ENCODE peak calls at places on chromosome 14, in six cellular contexts. S is K562, F is Panc1, U is left lung, G is SK-N-SH, D is sigmoid colon. O is an unnamed sample. For H3K4me1, the result is how much of the 10 kb centered on the place peaks cover.

GRCh38 chr14:101083564-101084435 is 180.3 kb upstream of the RTL1 start:
- DNase-seq in S (no peak), F (no peak), U (peak), G (no peak), D (no peak), O (peak)

GRCh38 chr14:96741151-96741977 is 55.8 kb upstream of the VRK1 start:
- DNase-seq in S (peak), F (no peak), U (peak), G (peak), D (peak), O (peak)

GRCh38 chr14:91968280-91968679 is 20.8 kb upstream of the FBLN5 start:
- DNase-seq in S (no peak), F (no peak), U (no peak), G (no peak), D (no peak), O (no peak)

GRCh38 chr14:71659165-71659564 is 273.1 kb upstream of the RGS6 start:
- DNase-seq in S (no peak), F (no peak), U (no peak), G (no peak), D (no peak), O (no peak)

GRCh38 chr14:21268612-21269251 is 510 bp downstream of the HNRNPC start:
- DNase-seq in S (peak), F (no peak), U (no peak), G (no peak), D (no peak), O (peak)

GRCh38 chr14:60008042-60008441 is 83.7 kb upstream of the PCNX4 start:
- DNase-seq in S (no peak), F (no peak), U (no peak), G (no peak), D (no peak), O (no peak)

GRCh38 chr14:26887842-26888241 is 290.0 kb upstream of the NOVA1 start:
- DNase-seq in S (no peak), F (no peak), U (no peak), G (no peak), D (peak), O (no peak)

GRCh38 chr14:82720931-82721330 is 1187.3 kb upstream of the SEL1L start:
- DNase-seq in S (no peak), F (no peak), U (no peak), G (no peak), D (no peak), O (no peak)

GRCh38 chr14:53519137-53519536 is 366.0 kb upstream of the DDHD1 start:
- DNase-seq in S (no peak), F (no peak), U (no peak), G (no peak), D (no peak), O (no peak)

GRCh38 chr14:59630281-59630963 is 53.8 kb upstream of the CCDC175 start:
- DNase-seq in S (no peak), F (no peak), U (peak), G (peak), D (no peak), O (peak)

GRCh38 chr14:23302290-23303225 is at the start of gene PPP1R3E:
- DNase-seq in S (peak), F (no peak), U (peak), G (peak), D (peak), O (peak)

GRCh38 chr14:47585447-47585846 is 90.0 kb downstream of the MDGA2 start:
- DNase-seq in S (no peak), F (no peak), U (no peak), G (no peak), D (no peak), O (no peak)

GRCh38 chr14:55207832-55208231 is 16.4 kb upstream of the DLGAP5 start:
- DNase-seq in S (no peak), F (no peak), U (no peak), G (no peak), D (no peak), O (no peak)

GRCh38 chr14:103542545-103543088 is 13.6 kb downstream of the TRMT61A start:
- DNase-seq in S (peak), F (no peak), U (peak), G (peak), D (peak), O (no peak)

GRCh38 chr14:102939820-102940561 is 17.5 kb downstream of the AMN start:
- DNase-seq in S (no peak), F (no peak), U (peak), G (no peak), D (no peak), O (no peak)

GRCh38 chr14:27078176-27078575 is 480.3 kb upstream of the NOVA1 start:
- DNase-seq in S (no peak), F (no peak), U (no peak), G (no peak), D (no peak), O (no peak)

GRCh38 chr14:50726372-50727107 is 58.4 kb upstream of the SAV1 start:
- DNase-seq in S (no peak), F (no peak), U (no peak), G (no peak), D (no peak), O (no peak)

GRCh38 chr14:89856871-89857345 is 97.6 kb downstream of the EFCAB11 start:
- DNase-seq in S (no peak), F (no peak), U (no peak), G (no peak), D (no peak), O (no peak)

GRCh38 chr14:53368714-53369191 is 215.6 kb upstream of the DDHD1 start:
- DNase-seq in S (no peak), F (no peak), U (no peak), G (no peak), D (no peak), O (no peak)

GRCh38 chr14:103679351-103679750 is 35.9 kb downstream of the XRCC3 start:
- DNase-seq in S (no peak), F (no peak), U (no peak), G (peak), D (no peak), O (peak)

GRCh38 chr14:71594828-71595227 is 337.4 kb upstream of the RGS6 start:
- DNase-seq in S (no peak), F (no peak), U (no peak), G (no peak), D (no peak), O (no peak)

GRCh38 chr14:56659964-56660551 is 80.5 kb downstream of the TMEM260 start:
- DNase-seq in S (peak), F (peak), U (no peak), G (peak), D (no peak), O (peak)

GRCh38 chr14:21748869-21749303 is 75.3 kb upstream of the OR4E1 start:
- DNase-seq in S (peak), F (no peak), U (no peak), G (peak), D (no peak), O (peak)

GRCh38 chr14:95668235-95668772 is 17.9 kb upstream of the TCL1B start:
- DNase-seq in S (no peak), F (no peak), U (no peak), G (no peak), D (no peak), O (no peak)

GRCh38 chr14:72824051-72824450 is 69.8 kb downstream of the DPF3 start:
- DNase-seq in S (no peak), F (no peak), U (no peak), G (no peak), D (no peak), O (no peak)

GRCh38 chr14:72822946-72823611 is 70.8 kb downstream of the DPF3 start:
- DNase-seq in S (peak), F (no peak), U (no peak), G (peak), D (no peak), O (no peak)

GRCh38 chr14:72815459-72815858 is 78.4 kb downstream of the DPF3 start:
- DNase-seq in S (no peak), F (no peak), U (no peak), G (no peak), D (no peak), O (no peak)

GRCh38 chr14:72816287-72816686 is 77.6 kb downstream of the DPF3 start:
- DNase-seq in S (no peak), F (no peak), U (no peak), G (no peak), D (no peak), O (no peak)

GRCh38 chr14:72818998-72819397 is 74.9 kb downstream of the DPF3 start:
- DNase-seq in S (no peak), F (no peak), U (no peak), G (no peak), D (no peak), O (no peak)
- TF ChIP-seq CTCF in S (peak), F (no peak), U (no peak), G (no peak), D (no peak), O (no peak)

DNA sequence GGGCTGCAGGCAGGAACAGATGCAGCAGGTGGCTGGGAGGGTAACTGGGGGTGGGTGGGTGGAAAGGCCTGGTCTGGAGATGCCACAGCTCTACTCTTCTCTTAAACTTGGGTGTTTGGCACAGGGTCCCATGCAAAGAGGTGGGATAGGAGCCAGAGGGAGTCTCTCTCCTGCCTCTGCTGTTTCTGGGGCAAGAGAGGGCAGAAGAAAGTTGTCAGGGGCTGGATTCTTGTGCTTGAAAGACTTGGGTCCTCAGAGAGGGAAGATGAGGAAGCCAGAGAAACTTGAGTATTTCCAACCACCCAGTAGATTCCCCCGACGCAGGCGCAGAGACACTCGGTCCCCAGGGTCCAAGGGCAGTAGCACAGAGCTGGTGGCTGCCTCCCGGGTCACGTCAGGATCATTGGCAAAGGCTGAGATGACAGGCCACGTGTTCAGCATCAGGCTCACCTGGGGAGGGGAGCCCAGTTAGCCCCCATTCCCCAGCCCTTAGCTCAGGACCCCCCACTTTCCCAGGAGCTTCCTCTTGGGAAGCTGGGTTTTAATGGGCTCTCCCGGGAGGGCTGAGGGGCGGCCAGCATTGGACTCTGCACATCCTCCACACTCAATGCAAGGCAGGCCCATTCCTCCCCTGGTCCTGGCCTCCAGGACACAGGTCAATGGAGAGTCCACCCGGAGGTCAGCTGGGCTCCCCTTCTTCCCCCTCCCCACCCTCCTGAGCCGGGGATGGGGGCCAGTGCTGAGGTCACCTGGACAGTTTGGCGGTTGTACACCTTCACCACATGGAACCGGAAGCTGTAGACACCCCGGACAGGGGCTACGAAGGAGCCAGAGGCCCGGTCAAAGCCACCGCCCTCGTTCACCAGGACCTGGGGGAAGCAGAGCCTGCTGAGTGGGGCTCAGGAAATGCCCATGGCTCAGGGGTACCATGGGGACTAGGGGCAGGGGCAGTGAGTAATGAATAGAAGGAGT is 1.6 kb downstream of the CBLN3 start:
- DNase-seq in S (no peak), F (no peak), U (no peak), G (no peak), D (no peak), O (no peak)
- H3K4me1 ChIP-seq in S (half or more), F (under half), U (half or more), G (under half), D (under half), O (under half)

GRCh38 chr14:30756594-30756993 is 117.8 kb upstream of the COCH start:
- DNase-seq in S (no peak), F (no peak), U (no peak), G (no peak), D (no peak), O (peak)
- TF ChIP-seq CTCF in S (no peak), F (no peak), U (no peak), G (no peak), D (no peak), O (peak)

DNA sequence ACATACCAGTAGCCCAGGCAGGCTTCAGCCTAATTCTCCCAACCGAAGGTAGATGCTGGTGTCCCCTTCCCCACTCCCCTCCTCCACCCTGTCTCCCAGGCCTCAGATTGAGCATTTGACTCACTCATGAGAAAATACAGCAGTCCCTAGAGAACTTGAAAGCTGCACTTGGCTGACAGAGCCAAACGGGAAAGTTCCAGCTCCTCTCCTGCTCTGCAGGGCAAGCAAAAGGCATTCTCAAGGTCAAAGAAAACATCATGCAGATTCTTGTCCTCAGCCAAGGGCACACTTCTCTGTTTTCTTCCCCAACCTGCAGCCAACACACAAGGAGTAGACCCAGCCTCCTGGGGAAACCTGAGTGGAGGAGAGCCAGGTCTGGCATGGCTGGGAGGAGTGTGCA is 100.2 kb downstream of the IRF2BPL start:
- DNase-seq in S (no peak), F (no peak), U (no peak), G (no peak), D (no peak), O (no peak)
- H3K4me1 ChIP-seq in S (under half), F (under half), U (under half), G (under half), D (under half), O (under half)

GRCh38 chr14:69685716-69686115 is 74.3 kb downstream of the SUSD6 start:
- DNase-seq in S (no peak), F (no peak), U (peak), G (no peak), D (peak), O (no peak)
- TF ChIP-seq CTCF in S (no peak), F (no peak), U (no peak), G (no peak), D (no peak), O (no peak)

GRCh38 chr14:98169170-98169587 is 1102.8 kb downstream of the BCL11B start:
- DNase-seq in S (no peak), F (no peak), U (no peak), G (no peak), D (no peak), O (no peak)
- H3K4me1 ChIP-seq in S (under half), F (under half), U (under half), G (under half), D (under half), O (under half)

GRCh38 chr14:61403411-61403810 is 82.0 kb downstream of the PRKCH start:
- DNase-seq in S (no peak), F (no peak), U (no peak), G (no peak), D (no peak), O (no peak)

GRCh38 chr14:61401461-61401860 is 80.1 kb downstream of the PRKCH start:
- DNase-seq in S (no peak), F (no peak), U (no peak), G (no peak), D (no peak), O (no peak)

GRCh38 chr14:61406198-61406597 is 84.8 kb downstream of the PRKCH start:
- DNase-seq in S (no peak), F (no peak), U (no peak), G (peak), D (no peak), O (peak)

GRCh38 chr14:61406670-61407069 is 85.3 kb downstream of the PRKCH start:
- DNase-seq in S (no peak), F (no peak), U (no peak), G (no peak), D (no peak), O (no peak)

GRCh38 chr14:61404637-61405036 is 83.3 kb downstream of the PRKCH start:
- DNase-seq in S (no peak), F (no peak), U (no peak), G (no peak), D (no peak), O (no peak)
- TF ChIP-seq CTCF in S (no peak), F (no peak), U (no peak), G (no peak), D (no peak), O (no peak)

GRCh38 chr14:68590233-68590535 is 202.7 kb downstream of the ZFP36L1 start:
- DNase-seq in S (no peak), F (no peak), U (no peak), G (no peak), D (no peak), O (no peak)
- H3K4me1 ChIP-seq in S (under half), F (under half), U (under half), G (under half), D (half or more), O (half or more)

O was measured in A673.